ENCODE peak calls at places on chromosomes 16 and 17, in five cellular contexts. One of them, this sample, is unnamed.

GRCh38 chr16:15811778-15812750 is 44.8 kb downstream of the MYH11 start:
- ATAC-seq in K562: no peak
- ATAC-seq in upper lobe of left lung: peak; percentile 86
- ATAC-seq in HepG2: peak; percentile 27
- ATAC-seq in GM12878: no peak
- ATAC-seq in this sample: peak; percentile 66

GRCh38 chr17:48843172-48843900 is 12.5 kb downstream of the CALCOCO2 start:
- ATAC-seq in upper lobe of left lung: no peak
- ATAC-seq in GM12878: no peak
- ATAC-seq in HepG2: no peak
- ATAC-seq in K562: no peak
- ATAC-seq in this sample: no peak

GRCh38 chr17:79952265-79952877 is 83.3 kb downstream of the TBC1D16 start:
- ATAC-seq in K562: no peak
- ATAC-seq in GM12878: no peak
- ATAC-seq in upper lobe of left lung: no peak
- ATAC-seq in HepG2: no peak
- ATAC-seq in this sample: no peak

GRCh38 chr16:27222499-27223225 is 19.3 kb downstream of the KDM8 start:
- ATAC-seq in upper lobe of left lung: peak; percentile 12
- ATAC-seq in HepG2: peak; percentile 8
- ATAC-seq in GM12878: no peak
- ATAC-seq in K562: peak; percentile 35
- ATAC-seq in this sample: peak; percentile 69

GRCh38 chr16:10897134-10897533 is 20.1 kb downstream of the CIITA start:
- ATAC-seq in upper lobe of left lung: no peak
- ATAC-seq in K562: no peak
- ATAC-seq in GM12878: peak; percentile 91
- ATAC-seq in HepG2: no peak
- ATAC-seq in this sample: no peak

GRCh38 chr16:698911-699671 is 6.5 kb downstream of the FBXL16 start:
- ATAC-seq in upper lobe of left lung: no peak
- ATAC-seq in HepG2: no peak
- ATAC-seq in K562: no peak
- ATAC-seq in GM12878: no peak
- ATAC-seq in this sample: no peak

GRCh38 chr16:17313085-17313611 is 157.6 kb downstream of the XYLT1 start:
- ATAC-seq in HepG2: no peak
- ATAC-seq in K562: no peak
- ATAC-seq in GM12878: peak; percentile 18
- ATAC-seq in upper lobe of left lung: peak; percentile 64
- ATAC-seq in this sample: peak; percentile 90

GRCh38 chr16:51898872-51899271 is 648.1 kb downstream of the TOX3 start:
- ATAC-seq in upper lobe of left lung: no peak
- ATAC-seq in K562: no peak
- ATAC-seq in GM12878: no peak
- ATAC-seq in HepG2: no peak
- ATAC-seq in this sample: no peak

GRCh38 chr16:68367891-68368601 is 57.2 kb downstream of the PRMT7 start:
- ATAC-seq in GM12878: peak; percentile 18
- ATAC-seq in HepG2: no peak
- ATAC-seq in K562: no peak
- ATAC-seq in upper lobe of left lung: no peak
- ATAC-seq in this sample: no peak

GRCh38 chr17:70169707-70170597 is 620 bp downstream of the KCNJ2 start:
- ATAC-seq in GM12878: peak; percentile 10
- ATAC-seq in upper lobe of left lung: peak; percentile 71
- ATAC-seq in K562: peak; percentile 23
- ATAC-seq in HepG2: peak; percentile 69
- ATAC-seq in this sample: peak; percentile 55

GRCh38 chr17:2179615-2180295 is 123.8 kb downstream of the SMG6 start:
- ATAC-seq in K562: no peak
- ATAC-seq in HepG2: no peak
- ATAC-seq in upper lobe of left lung: peak; percentile 7
- ATAC-seq in GM12878: no peak
- ATAC-seq in this sample: peak; percentile 72

GRCh38 chr17:17079336-17079735 is 37.1 kb downstream of the MPRIP start:
- ATAC-seq in GM12878: no peak
- ATAC-seq in K562: peak; percentile 83
- ATAC-seq in HepG2: no peak
- ATAC-seq in upper lobe of left lung: no peak
- ATAC-seq in this sample: no peak

GRCh38 chr16:19417640-19418039 is at the start of gene TMC5:
- ATAC-seq in upper lobe of left lung: no peak
- ATAC-seq in HepG2: no peak
- ATAC-seq in K562: peak; percentile 62
- ATAC-seq in GM12878: no peak
- ATAC-seq in this sample: no peak

GRCh38 chr17:21375162-21375560 is 996 bp upstream of the KCNJ12 start:
- ATAC-seq in K562: no peak
- ATAC-seq in GM12878: no peak
- ATAC-seq in HepG2: no peak
- ATAC-seq in upper lobe of left lung: no peak
- ATAC-seq in this sample: no peak

GRCh38 chr17:73719588-73720071 is 75.4 kb upstream of the SDK2 start:
- ATAC-seq in HepG2: peak; percentile 83
- ATAC-seq in GM12878: no peak
- ATAC-seq in upper lobe of left lung: peak; percentile 7
- ATAC-seq in K562: no peak
- ATAC-seq in this sample: no peak

GRCh38 chr17:64118452-64118979 is 11.4 kb downstream of the ERN1 start:
- ATAC-seq in GM12878: no peak
- ATAC-seq in K562: peak; percentile 85
- ATAC-seq in HepG2: no peak
- ATAC-seq in upper lobe of left lung: no peak
- ATAC-seq in this sample: peak; percentile 59

GRCh38 chr16:71817690-71818089 is 9.1 kb upstream of the AP1G1 start:
- ATAC-seq in GM12878: peak; percentile 52
- ATAC-seq in upper lobe of left lung: no peak
- ATAC-seq in K562: peak; percentile 31
- ATAC-seq in HepG2: peak; percentile 42
- ATAC-seq in this sample: no peak

GRCh38 chr17:31269178-31269577 is 27.9 kb downstream of the OMG start:
- ATAC-seq in K562: no peak
- ATAC-seq in upper lobe of left lung: no peak
- ATAC-seq in HepG2: no peak
- ATAC-seq in GM12878: no peak
- ATAC-seq in this sample: no peak

GRCh38 chr17:31266042-31266441 is 31.0 kb downstream of the OMG start:
- ATAC-seq in HepG2: no peak
- ATAC-seq in GM12878: no peak
- ATAC-seq in K562: no peak
- ATAC-seq in upper lobe of left lung: no peak
- ATAC-seq in this sample: no peak

GRCh38 chr17:31272803-31273202 is 24.2 kb downstream of the OMG start:
- ATAC-seq in K562: no peak
- ATAC-seq in HepG2: no peak
- ATAC-seq in upper lobe of left lung: no peak
- ATAC-seq in GM12878: no peak
- ATAC-seq in this sample: no peak

GRCh38 chr17:31272236-31272635 is 24.8 kb downstream of the OMG start:
- ATAC-seq in HepG2: no peak
- ATAC-seq in GM12878: no peak
- ATAC-seq in K562: no peak
- ATAC-seq in upper lobe of left lung: no peak
- ATAC-seq in this sample: no peak

DNA sequence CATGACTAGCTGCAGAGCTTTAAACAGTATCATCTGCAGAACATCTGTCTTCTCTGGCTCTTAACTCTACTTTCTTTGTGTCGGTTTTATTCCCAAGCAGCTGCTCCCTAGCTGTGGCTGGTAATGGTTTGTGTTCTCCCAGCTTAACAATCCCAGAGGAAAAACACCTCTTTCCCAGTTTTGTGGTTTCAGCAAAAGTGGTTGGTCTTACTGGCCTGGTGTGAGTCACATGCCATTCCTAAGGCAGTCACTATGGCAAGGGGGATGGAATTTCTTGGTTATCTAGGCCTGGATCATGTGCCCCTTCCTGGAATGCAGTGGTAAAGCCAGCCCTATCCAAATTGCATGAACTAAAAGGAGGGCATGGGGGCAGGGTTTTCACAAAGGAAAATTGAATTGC is 27.4 kb downstream of the OMG start:
- ATAC-seq in HepG2: no peak
- ATAC-seq in K562: no peak
- ATAC-seq in upper lobe of left lung: peak; percentile 79
- ATAC-seq in GM12878: no peak
- ATAC-seq in this sample: peak; percentile 52
- TF ChIP-seq POLR2AphosphoS5 in HepG2: no peak
- TF ChIP-seq POLR2AphosphoS5 in K562: no peak
- TF ChIP-seq POLR2AphosphoS5 in upper lobe of left lung: no peak
- TF ChIP-seq POLR2AphosphoS5 in GM12878: no peak
- TF ChIP-seq POLR2AphosphoS5 in this sample: no peak

GRCh38 chr17:38850374-38850773 is 3.1 kb downstream of the RPL23 start:
- ATAC-seq in GM12878: no peak
- ATAC-seq in HepG2: no peak
- ATAC-seq in K562: no peak
- ATAC-seq in upper lobe of left lung: no peak
- ATAC-seq in this sample: no peak

GRCh38 chr17:38851434-38851833 is 2.1 kb downstream of the RPL23 start:
- ATAC-seq in HepG2: no peak
- ATAC-seq in upper lobe of left lung: no peak
- ATAC-seq in K562: no peak
- ATAC-seq in GM12878: no peak
- ATAC-seq in this sample: no peak

GRCh38 chr17:38852771-38853291 is 690 bp downstream of the RPL23 start:
- ATAC-seq in GM12878: peak; percentile 15
- ATAC-seq in upper lobe of left lung: no peak
- ATAC-seq in K562: peak; percentile 23
- ATAC-seq in HepG2: peak; percentile 4
- ATAC-seq in this sample: no peak

GRCh38 chr17:38848939-38849563 is 4.5 kb downstream of the RPL23 start:
- ATAC-seq in upper lobe of left lung: no peak
- ATAC-seq in HepG2: no peak
- ATAC-seq in K562: no peak
- ATAC-seq in GM12878: no peak
- ATAC-seq in this sample: no peak

DNA sequence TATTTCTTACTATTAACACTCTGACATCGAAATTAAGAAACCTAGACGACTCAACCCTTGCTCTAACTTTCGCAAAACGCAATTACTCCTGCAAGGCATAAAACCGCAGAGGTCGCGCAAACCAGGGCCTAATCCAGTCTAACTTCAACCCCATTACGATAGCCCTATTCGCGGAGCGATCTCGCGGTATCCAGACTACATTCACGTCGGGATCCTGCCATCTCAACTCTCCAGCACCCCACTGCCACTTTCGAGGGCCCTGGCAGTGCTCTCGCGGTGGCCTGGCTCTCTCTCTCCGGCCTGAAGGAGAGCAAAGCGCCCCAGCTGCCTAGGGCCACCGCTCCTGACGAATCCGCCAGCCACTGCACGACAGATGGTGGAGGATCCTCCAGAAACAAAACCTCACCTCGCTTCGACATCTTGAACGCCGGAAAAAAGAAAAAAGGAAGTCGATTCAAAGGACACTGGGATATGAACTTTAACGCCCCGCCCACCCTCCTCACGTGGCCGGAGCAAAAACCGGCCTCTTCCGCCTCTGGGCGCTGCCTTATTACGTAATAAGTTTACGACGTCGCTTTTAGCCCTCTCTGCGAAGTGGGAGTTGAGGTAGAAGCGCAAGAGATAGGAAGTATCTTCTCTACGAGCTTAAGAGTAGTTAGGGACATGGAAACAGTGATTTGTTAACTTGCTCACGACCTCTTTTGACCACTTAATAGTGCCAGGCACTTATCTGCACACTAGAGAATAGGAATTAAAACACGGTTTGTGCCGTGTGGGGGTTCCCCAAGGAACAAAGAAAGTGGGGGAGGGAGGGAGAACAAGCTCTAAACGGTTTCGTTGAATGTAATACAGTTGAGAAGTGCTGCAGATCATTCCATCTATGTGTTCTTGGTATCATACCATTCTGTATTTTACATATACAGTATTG is at the start of gene RPL23:
- ATAC-seq in HepG2: peak; percentile 91
- ATAC-seq in K562: peak; percentile 87
- ATAC-seq in GM12878: peak; percentile 85
- ATAC-seq in upper lobe of left lung: peak; percentile 95
- ATAC-seq in this sample: peak; percentile 98
- TF ChIP-seq EP300 in HepG2: peak; percentile 88
- TF ChIP-seq EP300 in K562: peak; percentile 70
- TF ChIP-seq EP300 in GM12878: peak; percentile 51
- TF ChIP-seq EP300 in upper lobe of left lung: peak; percentile 42
- TF ChIP-seq EP300 in this sample: no peak

GRCh38 chr17:11848330-11848729 is 148.9 kb downstream of the ZNF18 start:
- ATAC-seq in K562: no peak
- ATAC-seq in HepG2: no peak
- ATAC-seq in GM12878: no peak
- ATAC-seq in upper lobe of left lung: no peak
- ATAC-seq in this sample: no peak

GRCh38 chr17:11855306-11855705 is 142.0 kb downstream of the ZNF18 start:
- ATAC-seq in K562: no peak
- ATAC-seq in upper lobe of left lung: no peak
- ATAC-seq in GM12878: no peak
- ATAC-seq in HepG2: no peak
- ATAC-seq in this sample: no peak

GRCh38 chr17:11853321-11854151 is 143.7 kb downstream of the ZNF18 start:
- ATAC-seq in GM12878: no peak
- ATAC-seq in K562: no peak
- ATAC-seq in HepG2: no peak
- ATAC-seq in upper lobe of left lung: no peak
- ATAC-seq in this sample: peak; percentile 76

GRCh38 chr17:11852231-11852630 is 145.0 kb downstream of the ZNF18 start:
- ATAC-seq in K562: no peak
- ATAC-seq in GM12878: no peak
- ATAC-seq in HepG2: no peak
- ATAC-seq in upper lobe of left lung: no peak
- ATAC-seq in this sample: no peak

GRCh38 chr17:11852911-11853310 is 144.4 kb downstream of the ZNF18 start:
- ATAC-seq in GM12878: no peak
- ATAC-seq in upper lobe of left lung: no peak
- ATAC-seq in K562: no peak
- ATAC-seq in HepG2: no peak
- ATAC-seq in this sample: peak; percentile 58
- H3K27ac ChIP-seq in GM12878: no peak overlapping the region
- H3K27ac ChIP-seq in upper lobe of left lung: no peak overlapping the region
- H3K27ac ChIP-seq in K562: no peak overlapping the region
- H3K27ac ChIP-seq in HepG2: no peak overlapping the region
- H3K27ac ChIP-seq in this sample: peak overlapping the region; percentile 9

DNA sequence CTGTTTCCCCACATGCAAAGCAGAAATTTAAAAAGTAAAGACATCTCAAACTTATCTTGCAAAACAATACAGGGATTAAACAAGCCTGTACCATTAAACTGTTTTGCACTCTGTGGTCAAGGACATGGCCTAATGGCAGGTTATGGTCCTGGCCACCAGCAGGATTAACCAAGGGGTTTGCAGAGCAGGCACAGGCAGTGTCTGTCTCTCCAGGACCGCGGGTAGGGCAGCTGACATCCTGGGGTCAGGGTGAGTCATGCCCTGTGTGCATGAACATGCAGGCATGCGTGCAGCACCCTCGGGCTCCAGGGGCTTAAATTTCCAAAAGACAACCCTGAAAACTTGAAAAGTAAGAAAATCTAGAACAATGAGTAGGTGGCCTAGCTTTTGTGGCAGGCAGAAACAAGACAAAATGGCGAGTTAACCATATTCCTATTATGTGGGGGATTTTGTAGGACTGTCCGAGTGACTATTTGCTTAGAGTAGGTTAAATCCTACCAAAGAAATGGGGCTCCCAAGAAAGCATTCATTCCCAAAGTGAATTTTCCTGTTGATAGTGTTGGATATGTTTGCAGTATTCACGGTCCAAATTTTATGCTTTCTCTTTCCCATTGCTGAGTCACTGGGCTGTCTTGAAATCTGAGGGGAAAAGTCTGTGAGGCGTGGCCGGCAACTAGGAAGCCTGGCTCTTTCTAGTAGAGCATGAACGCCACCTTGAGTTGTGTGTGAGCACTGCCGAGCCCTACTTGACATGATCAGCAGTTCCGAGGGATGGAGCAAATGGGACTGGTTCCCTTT is 158.4 kb upstream of the FAM20A start:
- ATAC-seq in GM12878: peak; percentile 96
- ATAC-seq in HepG2: peak; percentile 99
- ATAC-seq in upper lobe of left lung: peak; percentile 97
- ATAC-seq in K562: peak; percentile 99
- ATAC-seq in this sample: peak; percentile 95
- TF ChIP-seq POLR2AphosphoS5 in GM12878: no peak
- TF ChIP-seq POLR2AphosphoS5 in HepG2: peak; percentile 38
- TF ChIP-seq POLR2AphosphoS5 in upper lobe of left lung: peak; percentile 9
- TF ChIP-seq POLR2AphosphoS5 in K562: no peak
- TF ChIP-seq POLR2AphosphoS5 in this sample: peak; percentile 48

This sample was measured in gastroesophageal sphincter.